ENCODE peak calls at places on chromosomes 6 and 20, in six cellular contexts. One of them, this sample, is unnamed.

GRCh38 chr20:42161228-42161829 is 543.2 kb upstream of the CHD6 start:
- DNase-seq in pancreas: no peak
- DNase-seq in uterus: no peak
- DNase-seq in Caco-2: peak; percentile 18
- DNase-seq in Peyer's patch: no peak
- DNase-seq in heart right ventricle: no peak
- DNase-seq in this sample: no peak

GRCh38 chr20:8305449-8305978 is 173.4 kb downstream of the PLCB1 start:
- DNase-seq in Caco-2: peak; percentile 80
- DNase-seq in heart right ventricle: peak; percentile 9
- DNase-seq in Peyer's patch: peak; percentile 82
- DNase-seq in pancreas: peak; percentile 72
- DNase-seq in uterus: no peak
- DNase-seq in this sample: peak; percentile 47

GRCh38 chr6:45420083-45420908 is 42.6 kb upstream of the SUPT3H start:
- DNase-seq in Peyer's patch: peak; percentile 80
- DNase-seq in uterus: no peak
- DNase-seq in pancreas: peak; percentile 61
- DNase-seq in Caco-2: no peak
- DNase-seq in heart right ventricle: no peak
- DNase-seq in this sample: no peak

GRCh38 chr20:18740726-18741125 is 72.9 kb upstream of the SCP2D1 start:
- DNase-seq in Peyer's patch: no peak
- DNase-seq in uterus: no peak
- DNase-seq in Caco-2: no peak
- DNase-seq in heart right ventricle: no peak
- DNase-seq in pancreas: no peak
- DNase-seq in this sample: no peak

GRCh38 chr20:34709836-34710567 is 5.9 kb downstream of the TP53INP2 start:
- DNase-seq in heart right ventricle: peak; percentile 72
- DNase-seq in Caco-2: peak; percentile 88
- DNase-seq in uterus: peak; percentile 82
- DNase-seq in Peyer's patch: no peak
- DNase-seq in pancreas: peak; percentile 87
- DNase-seq in this sample: peak; percentile 92

GRCh38 chr6:91240878-91241603 is 654.2 kb upstream of the MAP3K7 start:
- DNase-seq in heart right ventricle: no peak
- DNase-seq in pancreas: no peak
- DNase-seq in Caco-2: no peak
- DNase-seq in Peyer's patch: no peak
- DNase-seq in uterus: no peak
- DNase-seq in this sample: no peak

GRCh38 chr20:48335421-48336090 is 492.2 kb downstream of the PREX1 start:
- DNase-seq in Peyer's patch: no peak
- DNase-seq in uterus: no peak
- DNase-seq in pancreas: no peak
- DNase-seq in Caco-2: no peak
- DNase-seq in heart right ventricle: no peak
- DNase-seq in this sample: no peak

GRCh38 chr20:23823621-23824324 is 2.8 kb downstream of the CST2 start:
- DNase-seq in pancreas: no peak
- DNase-seq in Peyer's patch: no peak
- DNase-seq in heart right ventricle: no peak
- DNase-seq in Caco-2: no peak
- DNase-seq in uterus: no peak
- DNase-seq in this sample: no peak

GRCh38 chr6:31738048-31738979 is 1.5 kb upstream of the MSH5 start:
- DNase-seq in Peyer's patch: peak; percentile 88
- DNase-seq in heart right ventricle: no peak
- DNase-seq in uterus: no peak
- DNase-seq in pancreas: no peak
- DNase-seq in Caco-2: peak; percentile 91
- DNase-seq in this sample: no peak

GRCh38 chr6:7052441-7052936 is 55.3 kb upstream of the RREB1 start:
- DNase-seq in uterus: peak; percentile 78
- DNase-seq in Caco-2: peak; percentile 35
- DNase-seq in pancreas: peak; percentile 83
- DNase-seq in Peyer's patch: peak; percentile 53
- DNase-seq in heart right ventricle: peak; percentile 63
- DNase-seq in this sample: no peak

GRCh38 chr6:27605401-27606342 is 132.8 kb upstream of the ZNF184 start:
- DNase-seq in Peyer's patch: no peak
- DNase-seq in pancreas: no peak
- DNase-seq in Caco-2: peak; percentile 87
- DNase-seq in uterus: no peak
- DNase-seq in heart right ventricle: no peak
- DNase-seq in this sample: peak; percentile 66

DNA sequence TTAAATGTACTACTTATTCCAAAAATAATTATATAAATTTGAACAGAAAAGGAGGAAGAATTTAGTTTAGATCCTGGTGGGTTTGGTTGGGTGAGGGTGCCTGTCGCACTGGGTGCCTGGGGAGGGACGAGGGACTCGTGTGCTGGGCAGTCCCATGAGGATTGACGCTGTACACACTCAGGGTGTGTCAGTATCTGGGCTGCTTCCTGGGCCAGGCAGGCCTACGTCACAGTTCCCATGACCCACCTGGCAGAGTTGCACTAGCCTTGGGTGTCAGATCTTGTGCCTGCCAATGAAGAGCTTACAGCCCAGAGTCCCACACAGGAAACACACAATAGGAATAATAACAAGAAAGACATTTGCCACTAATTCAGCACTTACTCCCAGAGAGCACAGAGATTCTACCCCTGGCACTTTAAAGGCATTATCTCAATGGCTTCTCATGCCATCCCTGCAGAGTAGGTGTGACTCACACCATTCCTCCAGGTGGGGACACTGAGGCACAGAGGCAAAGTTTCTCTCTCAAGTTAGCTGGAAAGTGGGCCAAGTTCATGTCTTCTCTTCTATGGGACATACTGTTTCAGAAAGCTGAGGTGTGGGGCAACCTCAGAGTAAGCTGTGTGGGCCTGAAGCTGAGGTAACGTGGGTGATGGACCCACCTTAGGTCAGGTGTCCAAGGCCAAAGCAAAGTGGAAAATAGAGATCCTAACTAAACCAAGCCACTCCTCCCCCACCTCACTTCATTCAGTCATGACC is 1.3 kb upstream of the SDCBP2 start:
- DNase-seq in Peyer's patch: peak; percentile 90
- DNase-seq in uterus: peak; percentile 65
- DNase-seq in pancreas: peak; percentile 86
- DNase-seq in heart right ventricle: peak; percentile 63
- DNase-seq in Caco-2: no peak
- DNase-seq in this sample: peak; percentile 62
- H3K4me1 ChIP-seq in Peyer's patch: peaks cover 4% of the 10 kb centered on the region
- H3K4me1 ChIP-seq in uterus: peaks cover 17% of the 10 kb centered on the region
- H3K4me1 ChIP-seq in pancreas: peaks cover 30% of the 10 kb centered on the region
- H3K4me1 ChIP-seq in heart right ventricle: peaks cover 66% of the 10 kb centered on the region
- H3K4me1 ChIP-seq in Caco-2: peaks cover 28% of the 10 kb centered on the region
- H3K4me1 ChIP-seq in this sample: peaks cover 44% of the 10 kb centered on the region

DNA sequence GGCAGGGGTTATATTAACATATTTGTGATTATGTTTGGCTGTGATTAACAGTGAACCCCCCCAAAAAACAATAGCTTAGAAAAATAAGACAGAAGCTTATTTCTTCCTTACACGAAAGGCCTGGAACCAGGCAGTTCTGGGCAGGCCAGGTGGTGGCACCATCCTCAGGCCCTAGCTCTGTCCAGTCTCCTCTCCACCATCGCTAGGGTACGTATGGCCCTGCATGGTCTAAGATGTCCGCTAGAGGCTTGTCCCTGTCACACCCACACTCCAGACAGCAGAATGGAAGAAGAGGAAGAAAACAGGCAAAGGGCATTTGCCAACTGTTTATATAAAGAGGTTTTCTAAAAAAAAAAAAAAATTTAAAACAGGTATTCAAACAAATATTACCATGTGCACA is 6.6 kb downstream of the TGM3 start:
- DNase-seq in Caco-2: peak; percentile 23
- DNase-seq in uterus: no peak
- DNase-seq in pancreas: no peak
- DNase-seq in Peyer's patch: peak; percentile 25
- DNase-seq in heart right ventricle: no peak
- DNase-seq in this sample: no peak
- TF ChIP-seq CTCF in Caco-2: no peak
- TF ChIP-seq CTCF in uterus: no peak
- TF ChIP-seq CTCF in pancreas: no peak
- TF ChIP-seq CTCF in Peyer's patch: no peak
- TF ChIP-seq CTCF in heart right ventricle: no peak
- TF ChIP-seq CTCF in this sample: no peak

GRCh38 chr6:166618251-166618650 is 8.8 kb downstream of the RPS6KA2 start:
- DNase-seq in Peyer's patch: no peak
- DNase-seq in pancreas: no peak
- DNase-seq in heart right ventricle: no peak
- DNase-seq in uterus: no peak
- DNase-seq in Caco-2: no peak
- DNase-seq in this sample: no peak

GRCh38 chr6:166616261-166617226 is 10.5 kb downstream of the RPS6KA2 start:
- DNase-seq in heart right ventricle: no peak
- DNase-seq in Caco-2: no peak
- DNase-seq in pancreas: no peak
- DNase-seq in uterus: no peak
- DNase-seq in Peyer's patch: no peak
- DNase-seq in this sample: no peak

GRCh38 chr6:166618866-166619761 is 7.9 kb downstream of the RPS6KA2 start:
- DNase-seq in pancreas: no peak
- DNase-seq in Peyer's patch: no peak
- DNase-seq in heart right ventricle: no peak
- DNase-seq in Caco-2: no peak
- DNase-seq in uterus: no peak
- DNase-seq in this sample: no peak

GRCh38 chr6:166615059-166615770 is 11.8 kb downstream of the RPS6KA2 start:
- DNase-seq in Peyer's patch: no peak
- DNase-seq in pancreas: no peak
- DNase-seq in Caco-2: no peak
- DNase-seq in heart right ventricle: no peak
- DNase-seq in uterus: no peak
- DNase-seq in this sample: no peak

DNA sequence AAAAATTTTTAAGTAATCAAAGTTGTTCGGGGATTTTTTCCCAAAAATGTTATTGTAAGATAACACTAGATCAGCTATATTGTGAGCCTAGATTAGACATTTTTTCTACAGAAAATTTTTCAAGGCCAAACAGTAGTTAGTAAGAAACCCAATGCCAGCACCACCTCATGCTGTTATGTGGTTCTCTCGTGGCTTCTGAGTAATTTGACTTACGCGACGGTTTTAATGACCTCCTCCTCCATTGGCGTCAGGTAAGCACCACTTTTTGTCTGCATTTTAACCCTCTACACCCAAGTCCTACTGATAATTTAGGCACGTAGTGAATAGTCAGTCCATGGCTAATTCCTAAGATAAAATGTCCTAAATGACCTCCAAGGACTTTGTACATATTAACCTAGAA is 9.7 kb downstream of the RPS6KA2 start:
- DNase-seq in Caco-2: no peak
- DNase-seq in Peyer's patch: no peak
- DNase-seq in heart right ventricle: no peak
- DNase-seq in uterus: no peak
- DNase-seq in pancreas: no peak
- DNase-seq in this sample: no peak
- H3K4me1 ChIP-seq in Caco-2: no peaks in the 10 kb centered on the region
- H3K4me1 ChIP-seq in Peyer's patch: no peaks in the 10 kb centered on the region
- H3K4me1 ChIP-seq in heart right ventricle: peaks cover 75% of the 10 kb centered on the region
- H3K4me1 ChIP-seq in uterus: peaks cover 6% of the 10 kb centered on the region
- H3K4me1 ChIP-seq in pancreas: peaks cover 15% of the 10 kb centered on the region
- H3K4me1 ChIP-seq in this sample: peaks cover 42% of the 10 kb centered on the region

GRCh38 chr20:36728986-36729385 is 16.9 kb downstream of the NDRG3 start:
- DNase-seq in uterus: no peak
- DNase-seq in Caco-2: peak; percentile 42
- DNase-seq in pancreas: no peak
- DNase-seq in heart right ventricle: no peak
- DNase-seq in Peyer's patch: no peak
- DNase-seq in this sample: no peak
- TF ChIP-seq CTCF in uterus: no peak
- TF ChIP-seq CTCF in Caco-2: no peak
- TF ChIP-seq CTCF in pancreas: no peak
- TF ChIP-seq CTCF in heart right ventricle: no peak
- TF ChIP-seq CTCF in Peyer's patch: no peak
- TF ChIP-seq CTCF in this sample: peak; percentile 55

GRCh38 chr6:15434263-15434662 is 188.4 kb downstream of the JARID2 start:
- DNase-seq in Peyer's patch: no peak
- DNase-seq in pancreas: no peak
- DNase-seq in Caco-2: peak; percentile 4
- DNase-seq in uterus: no peak
- DNase-seq in heart right ventricle: no peak
- DNase-seq in this sample: no peak

GRCh38 chr6:15435468-15435867 is 189.6 kb downstream of the JARID2 start:
- DNase-seq in heart right ventricle: no peak
- DNase-seq in Caco-2: no peak
- DNase-seq in uterus: no peak
- DNase-seq in Peyer's patch: no peak
- DNase-seq in pancreas: no peak
- DNase-seq in this sample: no peak

GRCh38 chr6:15433517-15433874 is 187.6 kb downstream of the JARID2 start:
- DNase-seq in Peyer's patch: no peak
- DNase-seq in Caco-2: no peak
- DNase-seq in heart right ventricle: no peak
- DNase-seq in pancreas: no peak
- DNase-seq in uterus: no peak
- DNase-seq in this sample: no peak

GRCh38 chr6:15436451-15436850 is 190.6 kb downstream of the JARID2 start:
- DNase-seq in Caco-2: no peak
- DNase-seq in Peyer's patch: no peak
- DNase-seq in pancreas: no peak
- DNase-seq in uterus: no peak
- DNase-seq in heart right ventricle: no peak
- DNase-seq in this sample: no peak

GRCh38 chr6:15434823-15435380 is 189.0 kb downstream of the JARID2 start:
- DNase-seq in pancreas: no peak
- DNase-seq in heart right ventricle: no peak
- DNase-seq in uterus: no peak
- DNase-seq in Caco-2: no peak
- DNase-seq in Peyer's patch: no peak
- DNase-seq in this sample: no peak
- H3K4me1 ChIP-seq in pancreas: no peaks in the 10 kb centered on the region
- H3K4me1 ChIP-seq in heart right ventricle: peaks cover 81% of the 10 kb centered on the region
- H3K4me1 ChIP-seq in uterus: no peaks in the 10 kb centered on the region
- H3K4me1 ChIP-seq in Caco-2: peaks cover 35% of the 10 kb centered on the region
- H3K4me1 ChIP-seq in Peyer's patch: peaks cover 5% of the 10 kb centered on the region
- H3K4me1 ChIP-seq in this sample: peaks cover 22% of the 10 kb centered on the region

DNA sequence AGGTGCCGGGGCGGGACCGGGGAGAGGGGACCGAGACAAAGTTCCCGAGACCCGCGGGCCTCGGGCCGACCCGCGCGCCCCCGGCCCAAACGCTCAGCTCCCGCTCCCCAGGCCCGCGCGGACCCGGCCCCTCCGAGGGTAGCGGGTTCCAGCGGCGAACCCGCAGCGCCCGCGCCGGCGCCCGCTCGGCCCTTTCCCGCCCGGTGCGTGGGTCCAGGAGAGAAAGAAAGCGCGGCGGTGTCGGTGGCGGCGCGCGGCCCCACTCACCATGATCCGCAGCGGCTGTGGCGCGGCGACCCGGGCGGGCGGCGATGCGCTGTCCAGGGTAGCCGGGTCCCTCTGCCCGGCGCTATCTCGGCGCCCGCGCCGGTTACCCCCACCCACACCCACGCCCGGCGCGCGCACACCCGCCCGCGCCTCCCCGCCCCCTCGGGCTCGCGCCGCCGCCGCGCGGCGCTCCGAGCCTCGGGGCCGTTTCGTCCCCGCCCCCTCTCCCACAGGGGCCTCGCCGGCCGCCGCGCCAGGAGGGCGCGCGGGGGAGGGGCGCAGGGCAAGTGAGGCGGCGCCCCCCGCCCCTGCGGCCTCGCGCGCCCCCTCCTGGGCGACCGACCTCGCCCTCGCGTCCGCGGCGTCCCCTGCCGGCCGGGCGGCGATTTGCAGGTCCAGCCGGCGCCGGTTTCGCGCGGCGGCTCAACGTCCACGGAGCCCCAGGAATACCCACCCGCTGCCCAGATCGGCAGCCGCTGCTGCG is at the start of gene ELOVL2:
- DNase-seq in heart right ventricle: peak; percentile 49
- DNase-seq in uterus: no peak
- DNase-seq in Peyer's patch: no peak
- DNase-seq in pancreas: peak; percentile 65
- DNase-seq in Caco-2: no peak
- DNase-seq in this sample: no peak
- TF ChIP-seq CTCF in heart right ventricle: peak; percentile 39
- TF ChIP-seq CTCF in uterus: no peak
- TF ChIP-seq CTCF in Peyer's patch: peak; percentile 42
- TF ChIP-seq CTCF in pancreas: peak; percentile 66
- TF ChIP-seq CTCF in Caco-2: no peak
- TF ChIP-seq CTCF in this sample: peak; percentile 80

This sample was measured in RWPE2.